ENCODE peak calls at places on chromosomes 4 and X, in ten cellular contexts. C is activated CD4-positive, alpha-beta T cell treated with anti-CD3 and anti-CD28 coated beads, Interleukin-2, amount 50 U/mL, for 4 hours; W is tibial nerve; T is ecto neural progenitor cell; U is CD8-positive, alpha-beta T cell; K is activated naive CD4-positive, alpha-beta T cell treated with anti-CD3 and anti-CD28 coated beads, Interleukin-2, amount 10 ng/mL, durations not matched to agents 7 days and 5 days; B is Ammon's horn; Q is activated CD8-positive, alpha-beta memory T cell treated with anti-CD3 and anti-CD28 coated beads for 4 hours; D is SW 1271; V is nephron progenitor cell. R is an unnamed sample.

GRCh38 chr4:100022792-100023222 is 72.7 kb upstream of the H2AZ1 start:
- DNase-seq in C (no peak), W (no peak), T (no peak), U (no peak), K (no peak), B (no peak), Q (no peak), D (no peak), V (no peak), R (no peak)

GRCh38 chr4:150253965-150254364 is 175.7 kb downstream of the DCLK2 start:
- DNase-seq in C (no peak), W (no peak), T (no peak), U (no peak), K (no peak), B (no peak), Q (no peak), D (no peak), V (no peak), R (no peak)

GRCh38 chr4:165384608-165385007 is 5.8 kb downstream of the CPE start:
- DNase-seq in C (no peak), W (no peak), T (no peak), U (no peak), K (no peak), B (no peak), Q (no peak), D (no peak), V (no peak), R (no peak)

GRCh38 chr4:41542526-41543270 is 4.7 kb downstream of the LIMCH1 start:
- DNase-seq in C (no peak), W (no peak), T (no peak), U (no peak), K (no peak), B (no peak), Q (no peak), D (no peak), V (no peak), R (no peak)

GRCh38 chrX:78595901-78596502 is 63.1 kb downstream of the RTL3 start:
- DNase-seq in C (no peak), W (peak), T (peak), U (no peak), K (no peak), B (no peak), Q (no peak), D (no peak), V (peak), R (no peak)

GRCh38 chr4:32140636-32141035 is 1420.5 kb downstream of the PCDH7 start:
- DNase-seq in C (no peak), W (no peak), T (no peak), U (no peak), K (no peak), B (no peak), Q (no peak), D (no peak), V (no peak), R (no peak)

GRCh38 chr4:140046573-140046972 is 107.4 kb downstream of the MAML3 start:
- DNase-seq in C (no peak), W (no peak), T (no peak), U (no peak), K (no peak), B (no peak), Q (no peak), D (no peak), V (peak), R (no peak)

GRCh38 chr4:170884965-170885583 is 795.3 kb upstream of the AADAT start:
- DNase-seq in C (no peak), W (no peak), T (no peak), U (no peak), K (no peak), B (no peak), Q (no peak), D (no peak), V (no peak), R (no peak)

GRCh38 chr4:127410201-127410600 is 222.6 kb upstream of the INTU start:
- DNase-seq in C (no peak), W (no peak), T (no peak), U (no peak), K (no peak), B (no peak), Q (no peak), D (no peak), V (no peak), R (no peak)

GRCh38 chrX:18574591-18574990 is 97.3 kb downstream of the RS1 start:
- DNase-seq in C (no peak), W (peak), T (no peak), U (no peak), K (no peak), B (no peak), Q (no peak), D (no peak), V (no peak), R (peak)

GRCh38 chr4:25351777-25352421 is 25.2 kb upstream of the ANAPC4 start:
- DNase-seq in C (no peak), W (no peak), T (no peak), U (no peak), K (no peak), B (no peak), Q (no peak), D (peak), V (no peak), R (no peak)

R was measured in WERI-Rb-1.